ENCODE peak calls at places on chromosomes 11 and 22, in nine cellular contexts. Q is dorsolateral prefrontal cortex, S is fibroblast of lung, N is body of pancreas, C is HEK293T, B is GM13977, D is HFFc6, A is ELR, K is mucosa of descending colon. I is an unnamed sample.
A peak's percentile ranks its signal among the peaks of the same experiment; 100 is the strongest.

GRCh38 chr11:84819561-84819960 is 807.6 kb downstream of the DLG2 start:
- DNase-seq in K (no peak), N (no peak), D (no peak), B (no peak), A (no peak), C (no peak), S (peak; percentile 13), Q (no peak), I (no peak)

GRCh38 chr22:43819691-43820670 is 7.9 kb upstream of the EFCAB6 start:
- DNase-seq in N (no peak), S (no peak), A (no peak), D (no peak), Q (no peak), B (no peak), K (no peak), C (no peak), I (no peak)

GRCh38 chr11:43765194-43765593 is 84.7 kb downstream of the HSD17B12 start:
- DNase-seq in S (no peak), A (no peak), N (no peak), K (no peak), D (no peak), B (no peak), C (no peak), Q (no peak), I (no peak)

GRCh38 chr11:64854534-64855502 is 10.4 kb upstream of the CDC42BPG start:
- DNase-seq in C (no peak), A (peak; percentile 98), S (peak; percentile 93), N (peak; percentile 95), D (peak; percentile 90), K (peak; percentile 83), B (no peak), Q (no peak), I (peak; percentile 94)

GRCh38 chr11:15801616-15802015 is 554.7 kb downstream of the SOX6 start:
- DNase-seq in D (no peak), S (peak; percentile 76), C (no peak), K (no peak), A (no peak), N (no peak), B (no peak), Q (no peak), I (no peak)

GRCh38 chr22:38214248-38215056 is 12.7 kb downstream of the MAFF start:
- DNase-seq in K (peak; percentile 87), N (peak; percentile 61), B (peak; percentile 71), D (no peak), C (peak; percentile 100), Q (peak; percentile 50), A (peak; percentile 50), S (peak; percentile 58), I (no peak)

GRCh38 chr11:63680842-63681207 is 475 bp upstream of the RTN3 start:
- DNase-seq in B (peak; percentile 42), N (no peak), C (no peak), S (peak; percentile 32), A (peak; percentile 44), D (no peak), K (no peak), Q (no peak), I (no peak)

GRCh38 chr11:134660416-134660815 is 248.4 kb upstream of the B3GAT1 start:
- DNase-seq in B (no peak), S (no peak), K (no peak), A (no peak), N (no peak), Q (no peak), D (no peak), C (no peak), I (no peak)

GRCh38 chr11:132037961-132038360 is 667.5 kb downstream of the NTM start:
- DNase-seq in S (no peak), D (no peak), B (no peak), C (no peak), K (no peak), Q (no peak), A (no peak), N (no peak), I (no peak)

GRCh38 chr11:72225411-72225951 is 914 bp downstream of the INPPL1 start:
- DNase-seq in Q (no peak), B (peak; percentile 23), A (peak; percentile 34), S (no peak), D (no peak), C (no peak), K (no peak), N (peak; percentile 22), I (no peak)

I was measured in RCC 7860.